ENCODE peak calls at places on chromosomes 4 and X, in five cellular contexts. T is breast epithelium, E is GM10248, A is GM23338, S is transverse colon. O is an unnamed sample.

GRCh38 chrX:55119712-55120111 is 30.9 kb downstream of the PAGE2 start:
- DNase-seq in T (no peak), A (no peak), S (no peak), E (no peak), O (no peak)

GRCh38 chrX:21975827-21976226 is 35.3 kb downstream of the SMS start:
- DNase-seq in A (peak), S (no peak), T (no peak), E (no peak), O (no peak)

GRCh38 chr4:185215261-185215660 is 5.9 kb downstream of the SNX25 start:
- DNase-seq in T (no peak), A (peak), S (no peak), E (no peak), O (no peak)

GRCh38 chr4:163110442-163110841 is 56.2 kb downstream of the NAF1 start:
- DNase-seq in S (no peak), E (no peak), A (no peak), T (no peak), O (no peak)

GRCh38 chr4:140637836-140638235 is 69.1 kb upstream of the UCP1 start:
- DNase-seq in S (peak), T (no peak), E (peak), A (peak), O (no peak)

GRCh38 chr4:41144812-41145211 is 69.5 kb downstream of the APBB2 start:
- DNase-seq in E (no peak), T (no peak), S (no peak), A (no peak), O (no peak)

GRCh38 chrX:16469870-16470269 is 180.1 kb upstream of the S100G start:
- DNase-seq in S (no peak), T (no peak), A (peak), E (no peak), O (no peak)

GRCh38 chrX:97898798-97899197 is 1015.1 kb downstream of the RPA4 start:
- DNase-seq in E (no peak), T (no peak), A (no peak), S (no peak), O (no peak)

GRCh38 chr4:108081251-108081650 is 87.5 kb downstream of the LEF1 start:
- DNase-seq in E (no peak), A (no peak), S (no peak), T (no peak), O (no peak)

GRCh38 chrX:13383907-13384306 is 64.1 kb upstream of the ATXN3L start:
- DNase-seq in S (no peak), T (no peak), E (no peak), A (no peak), O (no peak)

GRCh38 chrX:85836868-85837267 is 210.5 kb downstream of the CHM start:
- DNase-seq in S (no peak), E (no peak), T (no peak), A (no peak), O (no peak)

GRCh38 chrX:56343664-56344063 is 111.5 kb downstream of the KLF8 start:
- DNase-seq in A (no peak), S (no peak), T (no peak), E (no peak), O (no peak)

GRCh38 chr4:97072666-97073065 is 1070.6 kb downstream of the STPG2 start:
- DNase-seq in T (no peak), E (no peak), S (no peak), A (no peak), O (no peak)

GRCh38 chr4:12179264-12179616 is 750.5 kb upstream of the HS3ST1 start:
- DNase-seq in T (no peak), A (no peak), E (no peak), S (no peak), O (no peak)

GRCh38 chr4:76251448-76252270 is at the start of gene FAM47E:
- DNase-seq in S (peak), E (peak), T (peak), A (peak), O (no peak)

GRCh38 chr4:136691607-136692006 is 840.7 kb downstream of the PCDH18 start:
- DNase-seq in T (no peak), S (no peak), E (no peak), A (no peak), O (no peak)

GRCh38 chr4:136690363-136690762 is 841.9 kb downstream of the PCDH18 start:
- DNase-seq in A (no peak), T (no peak), S (no peak), E (no peak), O (no peak)

GRCh38 chr4:136687596-136687995 is 844.7 kb downstream of the PCDH18 start:
- DNase-seq in E (no peak), A (no peak), T (no peak), S (no peak), O (no peak)

DNA sequence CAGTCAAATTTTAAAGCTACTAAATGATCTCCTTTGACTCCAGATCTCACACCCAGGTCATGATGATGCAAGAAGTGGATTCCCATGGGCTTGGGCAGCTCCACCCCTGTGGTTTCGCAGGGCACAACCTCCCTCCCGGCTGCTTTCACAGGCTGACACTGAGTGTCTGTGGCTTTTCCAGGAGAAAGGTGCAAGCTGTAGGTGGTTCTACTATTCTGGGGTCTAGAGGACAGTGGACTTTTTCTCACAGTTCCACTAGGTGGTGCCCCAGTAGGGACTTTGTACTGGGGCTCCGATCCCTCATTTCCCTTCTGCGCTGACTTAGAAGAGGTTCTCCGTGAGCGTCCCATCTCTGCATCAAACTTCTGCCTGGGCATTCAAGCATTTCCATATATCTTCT is 845.2 kb downstream of the PCDH18 start:
- DNase-seq in E (no peak), A (peak), T (no peak), S (no peak), O (no peak)
- TF ChIP-seq CTCF in E (no peak), A (peak), T (no peak), S (no peak), O (no peak)

GRCh38 chr4:85228264-85228663 is 246.7 kb upstream of the ARHGAP24 start:
- DNase-seq in T (no peak), E (no peak), A (peak), S (no peak), O (no peak)
- TF ChIP-seq CTCF in T (no peak), E (no peak), A (peak), S (no peak), O (no peak)

GRCh38 chr4:165425629-165426028 is 46.8 kb downstream of the CPE start:
- DNase-seq in A (no peak), S (no peak), E (no peak), T (no peak), O (no peak)
- TF ChIP-seq CTCF in A (no peak), S (no peak), E (no peak), T (no peak), O (no peak)

GRCh38 chrX:23779025-23779424 is 3.9 kb upstream of the SAT1 start:
- DNase-seq in T (no peak), S (no peak), A (no peak), E (no peak), O (no peak)
- TF ChIP-seq CTCF in T (no peak), S (no peak), A (no peak), E (no peak), O (no peak)

O was measured in omental fat pad.